ENCODE peak calls at places on chromosomes 7 and 10, in eight cellular contexts. One of them, this sample, is unnamed. For H3K4me1, the result is how much of the 10 kb centered on the place peaks cover.

GRCh38 chr10:119740096-119740495 is 14.2 kb downstream of the INPP5F start:
- DNase-seq in sigmoid colon: no peak
- DNase-seq in tibial artery: no peak
- DNase-seq in A549: no peak
- DNase-seq in cardiac muscle cell: no peak
- DNase-seq in transverse colon: no peak
- DNase-seq in GM23338: no peak
- DNase-seq in OCI-LY7: no peak
- DNase-seq in this sample: no peak

GRCh38 chr10:132964231-132964630 is 21.9 kb upstream of the CFAP46 start:
- DNase-seq in sigmoid colon: peak
- DNase-seq in tibial artery: no peak
- DNase-seq in A549: no peak
- DNase-seq in cardiac muscle cell: no peak
- DNase-seq in transverse colon: no peak
- DNase-seq in GM23338: no peak
- DNase-seq in OCI-LY7: no peak
- DNase-seq in this sample: no peak

GRCh38 chr7:82428186-82428961 is 15.2 kb downstream of the CACNA2D1 start:
- DNase-seq in sigmoid colon: no peak
- DNase-seq in tibial artery: no peak
- DNase-seq in A549: no peak
- DNase-seq in cardiac muscle cell: no peak
- DNase-seq in transverse colon: no peak
- DNase-seq in GM23338: no peak
- DNase-seq in OCI-LY7: no peak
- DNase-seq in this sample: peak

GRCh38 chr7:131076032-131076431 is 251.6 kb upstream of the MKLN1 start:
- DNase-seq in sigmoid colon: no peak
- DNase-seq in tibial artery: no peak
- DNase-seq in A549: no peak
- DNase-seq in cardiac muscle cell: no peak
- DNase-seq in transverse colon: no peak
- DNase-seq in GM23338: no peak
- DNase-seq in OCI-LY7: no peak
- DNase-seq in this sample: peak

GRCh38 chr10:53939654-53940053 is 861.4 kb downstream of the PCDH15 start:
- DNase-seq in sigmoid colon: no peak
- DNase-seq in tibial artery: no peak
- DNase-seq in A549: no peak
- DNase-seq in cardiac muscle cell: no peak
- DNase-seq in transverse colon: no peak
- DNase-seq in GM23338: no peak
- DNase-seq in OCI-LY7: no peak
- DNase-seq in this sample: no peak

GRCh38 chr7:25359471-25360059 is 131.3 kb upstream of the NPVF start:
- DNase-seq in sigmoid colon: no peak
- DNase-seq in tibial artery: no peak
- DNase-seq in A549: no peak
- DNase-seq in cardiac muscle cell: no peak
- DNase-seq in transverse colon: no peak
- DNase-seq in GM23338: peak
- DNase-seq in OCI-LY7: no peak
- DNase-seq in this sample: no peak

GRCh38 chr10:125882596-125882995 is 1.5 kb upstream of the DHX32 start:
- DNase-seq in sigmoid colon: no peak
- DNase-seq in tibial artery: no peak
- DNase-seq in A549: no peak
- DNase-seq in cardiac muscle cell: no peak
- DNase-seq in transverse colon: no peak
- DNase-seq in GM23338: no peak
- DNase-seq in OCI-LY7: no peak
- DNase-seq in this sample: no peak

GRCh38 chr10:63348210-63348850 is 117.4 kb downstream of the JMJD1C start:
- DNase-seq in sigmoid colon: no peak
- DNase-seq in tibial artery: no peak
- DNase-seq in A549: no peak
- DNase-seq in cardiac muscle cell: no peak
- DNase-seq in transverse colon: no peak
- DNase-seq in GM23338: no peak
- DNase-seq in OCI-LY7: no peak
- DNase-seq in this sample: no peak

GRCh38 chr7:80890839-80891544 is 27.9 kb downstream of the SEMA3C start:
- DNase-seq in sigmoid colon: no peak
- DNase-seq in tibial artery: no peak
- DNase-seq in A549: no peak
- DNase-seq in cardiac muscle cell: no peak
- DNase-seq in transverse colon: no peak
- DNase-seq in GM23338: no peak
- DNase-seq in OCI-LY7: no peak
- DNase-seq in this sample: no peak

GRCh38 chr7:149282331-149282655 is 20.3 kb downstream of the ZNF783 start:
- DNase-seq in sigmoid colon: no peak
- DNase-seq in tibial artery: no peak
- DNase-seq in A549: no peak
- DNase-seq in cardiac muscle cell: no peak
- DNase-seq in transverse colon: no peak
- DNase-seq in GM23338: peak
- DNase-seq in OCI-LY7: no peak
- DNase-seq in this sample: no peak

GRCh38 chr7:78607099-78607498 is 808.5 kb downstream of the PHTF2 start:
- DNase-seq in sigmoid colon: no peak
- DNase-seq in tibial artery: no peak
- DNase-seq in A549: no peak
- DNase-seq in cardiac muscle cell: no peak
- DNase-seq in transverse colon: no peak
- DNase-seq in GM23338: peak
- DNase-seq in OCI-LY7: peak
- DNase-seq in this sample: no peak

GRCh38 chr10:102467971-102468438 is 16.7 kb upstream of the C10orf95 start:
- DNase-seq in sigmoid colon: no peak
- DNase-seq in tibial artery: no peak
- DNase-seq in A549: no peak
- DNase-seq in cardiac muscle cell: no peak
- DNase-seq in transverse colon: peak
- DNase-seq in GM23338: no peak
- DNase-seq in OCI-LY7: no peak
- DNase-seq in this sample: no peak

GRCh38 chr7:32164341-32164996 is 94.3 kb upstream of the PDE1C start:
- DNase-seq in sigmoid colon: no peak
- DNase-seq in tibial artery: no peak
- DNase-seq in A549: peak
- DNase-seq in cardiac muscle cell: peak
- DNase-seq in transverse colon: peak
- DNase-seq in GM23338: peak
- DNase-seq in OCI-LY7: no peak
- DNase-seq in this sample: peak
- TF ChIP-seq CTCF in sigmoid colon: no peak
- TF ChIP-seq CTCF in tibial artery: peak
- TF ChIP-seq CTCF in A549: peak
- TF ChIP-seq CTCF in cardiac muscle cell: peak
- TF ChIP-seq CTCF in transverse colon: peak
- TF ChIP-seq CTCF in GM23338: peak
- TF ChIP-seq CTCF in OCI-LY7: peak
- TF ChIP-seq CTCF in this sample: peak

GRCh38 chr10:31694929-31695837 is 233.4 kb downstream of the ARHGAP12 start:
- DNase-seq in sigmoid colon: no peak
- DNase-seq in tibial artery: no peak
- DNase-seq in A549: no peak
- DNase-seq in cardiac muscle cell: no peak
- DNase-seq in transverse colon: no peak
- DNase-seq in GM23338: no peak
- DNase-seq in OCI-LY7: no peak
- DNase-seq in this sample: no peak

GRCh38 chr10:31700222-31700621 is 228.4 kb downstream of the ARHGAP12 start:
- DNase-seq in sigmoid colon: no peak
- DNase-seq in tibial artery: no peak
- DNase-seq in A549: no peak
- DNase-seq in cardiac muscle cell: no peak
- DNase-seq in transverse colon: no peak
- DNase-seq in GM23338: no peak
- DNase-seq in OCI-LY7: no peak
- DNase-seq in this sample: no peak

GRCh38 chr10:31698169-31698890 is 230.3 kb downstream of the ARHGAP12 start:
- DNase-seq in sigmoid colon: peak
- DNase-seq in tibial artery: no peak
- DNase-seq in A549: no peak
- DNase-seq in cardiac muscle cell: no peak
- DNase-seq in transverse colon: peak
- DNase-seq in GM23338: no peak
- DNase-seq in OCI-LY7: no peak
- DNase-seq in this sample: no peak

GRCh38 chr10:31693499-31693898 is 235.1 kb downstream of the ARHGAP12 start:
- DNase-seq in sigmoid colon: no peak
- DNase-seq in tibial artery: peak
- DNase-seq in A549: no peak
- DNase-seq in cardiac muscle cell: no peak
- DNase-seq in transverse colon: peak
- DNase-seq in GM23338: no peak
- DNase-seq in OCI-LY7: no peak
- DNase-seq in this sample: no peak

GRCh38 chr10:31697271-31698168 is 231.1 kb downstream of the ARHGAP12 start:
- DNase-seq in sigmoid colon: peak
- DNase-seq in tibial artery: peak
- DNase-seq in A549: no peak
- DNase-seq in cardiac muscle cell: no peak
- DNase-seq in transverse colon: peak
- DNase-seq in GM23338: no peak
- DNase-seq in OCI-LY7: no peak
- DNase-seq in this sample: no peak
- H3K4me1 ChIP-seq in sigmoid colon: half or more
- H3K4me1 ChIP-seq in tibial artery: under half
- H3K4me1 ChIP-seq in A549: under half
- H3K4me1 ChIP-seq in cardiac muscle cell: under half
- H3K4me1 ChIP-seq in transverse colon: under half
- H3K4me1 ChIP-seq in GM23338: under half
- H3K4me1 ChIP-seq in OCI-LY7: under half
- H3K4me1 ChIP-seq in this sample: under half

GRCh38 chr10:35635576-35635975 is 6.5 kb downstream of the FZD8 start:
- DNase-seq in sigmoid colon: no peak
- DNase-seq in tibial artery: no peak
- DNase-seq in A549: peak
- DNase-seq in cardiac muscle cell: peak
- DNase-seq in transverse colon: peak
- DNase-seq in GM23338: peak
- DNase-seq in OCI-LY7: peak
- DNase-seq in this sample: peak

GRCh38 chr10:35631404-35631803 is 10.7 kb downstream of the FZD8 start:
- DNase-seq in sigmoid colon: no peak
- DNase-seq in tibial artery: no peak
- DNase-seq in A549: no peak
- DNase-seq in cardiac muscle cell: no peak
- DNase-seq in transverse colon: no peak
- DNase-seq in GM23338: no peak
- DNase-seq in OCI-LY7: no peak
- DNase-seq in this sample: no peak

GRCh38 chr10:35632027-35632426 is 10.1 kb downstream of the FZD8 start:
- DNase-seq in sigmoid colon: no peak
- DNase-seq in tibial artery: no peak
- DNase-seq in A549: no peak
- DNase-seq in cardiac muscle cell: no peak
- DNase-seq in transverse colon: no peak
- DNase-seq in GM23338: no peak
- DNase-seq in OCI-LY7: no peak
- DNase-seq in this sample: no peak

GRCh38 chr10:35636942-35637341 is 5.2 kb downstream of the FZD8 start:
- DNase-seq in sigmoid colon: no peak
- DNase-seq in tibial artery: no peak
- DNase-seq in A549: no peak
- DNase-seq in cardiac muscle cell: no peak
- DNase-seq in transverse colon: no peak
- DNase-seq in GM23338: no peak
- DNase-seq in OCI-LY7: no peak
- DNase-seq in this sample: no peak

GRCh38 chr10:35633006-35633980 is 8.8 kb downstream of the FZD8 start:
- DNase-seq in sigmoid colon: no peak
- DNase-seq in tibial artery: no peak
- DNase-seq in A549: no peak
- DNase-seq in cardiac muscle cell: no peak
- DNase-seq in transverse colon: no peak
- DNase-seq in GM23338: no peak
- DNase-seq in OCI-LY7: no peak
- DNase-seq in this sample: no peak
- H3K27ac ChIP-seq in sigmoid colon: no peak
- H3K27ac ChIP-seq in tibial artery: no peak
- H3K27ac ChIP-seq in A549: peak
- H3K27ac ChIP-seq in cardiac muscle cell: no peak
- H3K27ac ChIP-seq in transverse colon: no peak
- H3K27ac ChIP-seq in GM23338: no peak
- H3K27ac ChIP-seq in OCI-LY7: no peak
- H3K27ac ChIP-seq in this sample: no peak

GRCh38 chr10:88108115-88108610 is 244.7 kb downstream of the PTEN start:
- DNase-seq in sigmoid colon: no peak
- DNase-seq in tibial artery: no peak
- DNase-seq in A549: no peak
- DNase-seq in cardiac muscle cell: no peak
- DNase-seq in transverse colon: no peak
- DNase-seq in GM23338: no peak
- DNase-seq in OCI-LY7: peak
- DNase-seq in this sample: no peak
- TF ChIP-seq CTCF in sigmoid colon: no peak
- TF ChIP-seq CTCF in tibial artery: no peak
- TF ChIP-seq CTCF in A549: no peak
- TF ChIP-seq CTCF in cardiac muscle cell: no peak
- TF ChIP-seq CTCF in transverse colon: no peak
- TF ChIP-seq CTCF in GM23338: peak
- TF ChIP-seq CTCF in OCI-LY7: peak
- TF ChIP-seq CTCF in this sample: no peak

GRCh38 chr10:110859947-110860376 is 11.8 kb upstream of the PDCD4 start:
- DNase-seq in sigmoid colon: peak
- DNase-seq in tibial artery: no peak
- DNase-seq in A549: no peak
- DNase-seq in cardiac muscle cell: no peak
- DNase-seq in transverse colon: no peak
- DNase-seq in GM23338: no peak
- DNase-seq in OCI-LY7: peak
- DNase-seq in this sample: no peak
- H3K4me1 ChIP-seq in sigmoid colon: under half
- H3K4me1 ChIP-seq in tibial artery: under half
- H3K4me1 ChIP-seq in A549: under half
- H3K4me1 ChIP-seq in cardiac muscle cell: under half
- H3K4me1 ChIP-seq in transverse colon: under half
- H3K4me1 ChIP-seq in GM23338: under half
- H3K4me1 ChIP-seq in OCI-LY7: half or more
- H3K4me1 ChIP-seq in this sample: under half

This sample was measured in foreskin keratinocyte.